ENCODE peak calls at places on chromosomes 5 and 9, in seven cellular contexts. G, P, C, B, T, Z and O are unnamed samples.

GRCh38 chr5:55993628-55994501 is 898 bp downstream of the IL6ST start:
- DNase-seq in G (no peak), P (no peak), C (no peak), B (no peak), T (no peak), Z (no peak), O (no peak)

GRCh38 chr5:132298813-132299212 is 4.6 kb downstream of the SLC22A4 start:
- DNase-seq in G (no peak), P (no peak), C (no peak), B (no peak), T (no peak), Z (peak; percentile 82), O (no peak)

GRCh38 chr5:72417333-72418062 is 89.7 kb downstream of the ZNF366 start:
- DNase-seq in G (no peak), P (no peak), C (no peak), B (no peak), T (no peak), Z (no peak), O (no peak)

GRCh38 chr5:176447538-176447981 is 625 bp upstream of the FAF2 start:
- DNase-seq in G (no peak), P (peak; percentile 73), C (no peak), B (no peak), T (no peak), Z (no peak), O (no peak)

GRCh38 chr5:107010060-107010459 is 660.7 kb downstream of the EFNA5 start:
- DNase-seq in G (no peak), P (no peak), C (no peak), B (no peak), T (no peak), Z (no peak), O (no peak)

GRCh38 chr9:134365791-134366222 is 39.6 kb downstream of the RXRA start:
- DNase-seq in G (no peak), P (peak; percentile 85), C (peak; percentile 47), B (peak; percentile 50), T (peak; percentile 86), Z (no peak), O (peak; percentile 77)

GRCh38 chr9:134981001-134981400 is 63.3 kb upstream of the FCN1 start:
- DNase-seq in G (no peak), P (peak; percentile 28), C (no peak), B (no peak), T (no peak), Z (no peak), O (no peak)

GRCh38 chr5:133806847-133807246 is 161.6 kb downstream of the C5orf15 start:
- DNase-seq in G (no peak), P (no peak), C (no peak), B (no peak), T (no peak), Z (no peak), O (no peak)

GRCh38 chr9:109182940-109183798 is 16.1 kb upstream of the FRRS1L start:
- DNase-seq in G (peak; percentile 47), P (peak; percentile 58), C (peak; percentile 57), B (peak; percentile 30), T (no peak), Z (no peak), O (peak; percentile 65)

GRCh38 chr5:56732147-56732546 is 83.2 kb upstream of the MAP3K1 start:
- DNase-seq in G (no peak), P (no peak), C (no peak), B (no peak), T (no peak), Z (no peak), O (no peak)

GRCh38 chr5:75040973-75041372 is 11.4 kb downstream of the GCNT4 start:
- DNase-seq in G (no peak), P (no peak), C (no peak), B (no peak), T (no peak), Z (no peak), O (no peak)

GRCh38 chr9:18638448-18639249 is 164.7 kb downstream of the ADAMTSL1 start:
- DNase-seq in G (no peak), P (no peak), C (no peak), B (no peak), T (no peak), Z (no peak), O (no peak)

GRCh38 chr9:132995121-132995420 is 16.6 kb downstream of the GFI1B start:
- DNase-seq in G (no peak), P (no peak), C (no peak), B (no peak), T (no peak), Z (no peak), O (no peak)

GRCh38 chr9:71589612-71590011 is 178.7 kb downstream of the CEMIP2 start:
- DNase-seq in G (no peak), P (peak; percentile 76), C (no peak), B (no peak), T (no peak), Z (no peak), O (no peak)

GRCh38 chr5:179435731-179436315 is 90.6 kb upstream of the ADAMTS2 start:
- DNase-seq in G (no peak), P (no peak), C (no peak), B (no peak), T (no peak), Z (no peak), O (no peak)

GRCh38 chr9:98596486-98596885 is 112.2 kb downstream of the GABBR2 start:
- DNase-seq in G (no peak), P (no peak), C (no peak), B (no peak), T (no peak), Z (no peak), O (no peak)

GRCh38 chr9:114612272-114612923 is 1.3 kb downstream of the TMEM268 start:
- DNase-seq in G (no peak), P (no peak), C (no peak), B (no peak), T (no peak), Z (no peak), O (no peak)

GRCh38 chr9:15317836-15318235 is 10.8 kb upstream of the TTC39B start:
- DNase-seq in G (no peak), P (no peak), C (no peak), B (no peak), T (no peak), Z (no peak), O (no peak)

GRCh38 chr9:6079386-6079785 is 64.0 kb upstream of the RANBP6 start:
- DNase-seq in G (no peak), P (no peak), C (no peak), B (no peak), T (no peak), Z (no peak), O (no peak)
- H3K4me3 ChIP-seq in G (peak overlapping the region; percentile 53), P (no peak overlapping the region), C (peak overlapping the region; percentile 47), B (no peak overlapping the region), T (peak overlapping the region; percentile 61), Z (no peak overlapping the region), O (no peak overlapping the region)

GRCh38 chr5:123439616-123440153 is 16.5 kb upstream of the CEP120 start:
- DNase-seq in G (no peak), P (no peak), C (no peak), B (no peak), T (no peak), Z (no peak), O (no peak)

GRCh38 chr5:123441408-123441807 is 18.2 kb upstream of the CEP120 start:
- DNase-seq in G (no peak), P (no peak), C (no peak), B (no peak), T (no peak), Z (no peak), O (no peak)

GRCh38 chr5:123438902-123439301 is 15.7 kb upstream of the CEP120 start:
- DNase-seq in G (no peak), P (no peak), C (no peak), B (peak; percentile 60), T (no peak), Z (no peak), O (no peak)

GRCh38 chr5:123438244-123438643 is 15.0 kb upstream of the CEP120 start:
- DNase-seq in G (no peak), P (no peak), C (no peak), B (no peak), T (no peak), Z (no peak), O (no peak)

GRCh38 chr5:123440456-123440855 is 17.3 kb upstream of the CEP120 start:
- DNase-seq in G (no peak), P (no peak), C (no peak), B (no peak), T (no peak), Z (no peak), O (no peak)
- TF ChIP-seq POLR2A in G (no peak), P (no peak), C (no peak), B (no peak), T (no peak), Z (no peak), O (no peak)

GRCh38 chr9:33153666-33154065 is 13.5 kb downstream of the B4GALT1 start:
- DNase-seq in G (no peak), P (no peak), C (no peak), B (no peak), T (no peak), Z (no peak), O (no peak)
- H3K4me1 ChIP-seq in G (peaks cover 19% of the 10 kb centered on the region), P (peaks cover 81% of the 10 kb centered on the region), C (peaks cover 37% of the 10 kb centered on the region), B (peaks cover 31% of the 10 kb centered on the region), T (peaks cover 77% of the 10 kb centered on the region), Z (peaks cover 70% of the 10 kb centered on the region), O (peaks cover 45% of the 10 kb centered on the region)

DNA sequence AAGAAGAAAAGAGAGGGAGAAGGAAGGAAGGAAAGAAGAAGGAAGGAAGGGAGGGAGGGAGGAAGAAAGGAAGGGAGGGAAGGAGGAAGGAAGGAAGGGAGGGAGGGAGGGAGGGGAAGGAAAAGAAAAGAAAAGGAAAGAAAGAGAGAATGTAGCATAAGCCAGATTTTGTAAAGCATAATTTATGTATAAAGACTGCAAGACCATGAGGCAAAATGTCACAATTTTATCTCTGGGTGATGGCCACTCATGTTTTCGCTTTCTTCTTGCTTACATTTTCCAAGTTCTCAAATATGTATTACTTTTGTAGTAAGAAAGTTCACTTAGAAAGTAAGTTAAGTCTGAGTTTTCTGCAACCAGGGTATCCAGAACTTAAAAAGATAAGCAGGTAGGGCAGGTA is 3.4 kb upstream of the RNF183 start:
- DNase-seq in G (no peak), P (no peak), C (no peak), B (no peak), T (no peak), Z (no peak), O (no peak)
- H3K4me3 ChIP-seq in G (no peak overlapping the region), P (no peak overlapping the region), C (no peak overlapping the region), B (no peak overlapping the region), T (no peak overlapping the region), Z (no peak overlapping the region), O (no peak overlapping the region)

DNA sequence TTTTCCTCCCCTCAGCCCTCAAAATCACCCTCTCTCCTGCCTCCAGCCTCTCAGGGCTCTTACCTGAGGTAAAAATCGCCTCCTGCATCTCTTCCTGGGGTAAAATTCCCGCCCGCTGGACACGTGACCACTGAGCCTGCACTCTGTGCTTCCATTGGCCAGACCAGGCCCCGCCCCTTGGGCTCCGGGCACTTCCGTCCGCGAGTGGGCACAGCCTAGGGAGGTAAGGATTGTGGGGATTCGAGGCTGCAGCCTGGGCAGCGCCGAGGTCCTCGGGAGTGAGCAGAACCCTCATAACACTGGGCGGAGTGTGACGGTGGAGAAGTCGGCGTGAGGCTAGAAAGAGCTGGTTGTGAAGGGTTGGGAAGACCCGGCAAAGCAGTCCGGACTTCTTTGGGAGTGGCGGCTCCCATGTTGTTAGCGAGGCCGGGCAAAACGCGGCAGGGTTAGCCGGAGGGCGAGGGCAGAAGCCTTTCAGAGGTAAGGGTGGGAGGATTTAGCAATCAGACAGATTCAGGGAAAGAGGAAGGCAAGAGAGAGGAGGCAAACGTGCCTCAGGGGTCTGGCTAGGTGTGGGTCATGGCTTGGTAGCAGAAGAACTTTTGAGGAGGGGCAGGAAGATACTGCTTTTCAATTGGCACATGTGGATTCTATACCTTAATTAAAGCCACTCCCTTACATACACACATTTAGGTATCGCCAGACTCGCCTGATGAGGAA is at the start of gene SHOC1:
- DNase-seq in G (peak; percentile 60), P (no peak), C (no peak), B (peak; percentile 34), T (no peak), Z (no peak), O (peak; percentile 88)
- TF ChIP-seq POLR2A in G (peak; percentile 44), P (no peak), C (no peak), B (no peak), T (no peak), Z (no peak), O (no peak)